ENCODE peak calls at places on chromosomes 13 and 19, in six cellular contexts. One of them, this sample, is unnamed.

GRCh38 chr13:32901994-32902780 is 114.0 kb upstream of the KL start:
- DNase-seq in GM23338: no peak
- DNase-seq in astrocyte of the spinal cord: no peak
- DNase-seq in transverse colon: no peak
- DNase-seq in mucosa of descending colon: no peak
- DNase-seq in right atrium auricular region: no peak
- DNase-seq in this sample: no peak

GRCh38 chr13:71867101-71867814 is at the start of gene DACH1:
- DNase-seq in mucosa of descending colon: peak
- DNase-seq in right atrium auricular region: no peak
- DNase-seq in GM23338: peak
- DNase-seq in transverse colon: peak
- DNase-seq in astrocyte of the spinal cord: peak
- DNase-seq in this sample: peak

GRCh38 chr13:74574964-74575728 is 440.9 kb upstream of the KLF12 start:
- DNase-seq in right atrium auricular region: no peak
- DNase-seq in mucosa of descending colon: no peak
- DNase-seq in transverse colon: no peak
- DNase-seq in astrocyte of the spinal cord: peak
- DNase-seq in GM23338: peak
- DNase-seq in this sample: no peak

GRCh38 chr19:17641181-17641580 is 47.0 kb downstream of the UNC13A start:
- DNase-seq in astrocyte of the spinal cord: no peak
- DNase-seq in GM23338: no peak
- DNase-seq in mucosa of descending colon: peak
- DNase-seq in transverse colon: no peak
- DNase-seq in right atrium auricular region: no peak
- DNase-seq in this sample: no peak

GRCh38 chr13:72726721-72727416 is 560 bp downstream of the MZT1 start:
- DNase-seq in transverse colon: peak
- DNase-seq in astrocyte of the spinal cord: peak
- DNase-seq in GM23338: peak
- DNase-seq in right atrium auricular region: no peak
- DNase-seq in mucosa of descending colon: peak
- DNase-seq in this sample: no peak

GRCh38 chr13:92821324-92821723 is 405.3 kb upstream of the GPC6 start:
- DNase-seq in mucosa of descending colon: no peak
- DNase-seq in GM23338: peak
- DNase-seq in transverse colon: no peak
- DNase-seq in right atrium auricular region: no peak
- DNase-seq in astrocyte of the spinal cord: no peak
- DNase-seq in this sample: no peak

GRCh38 chr13:113109151-113110047 is 3.8 kb downstream of the F7 start:
- DNase-seq in GM23338: peak
- DNase-seq in transverse colon: no peak
- DNase-seq in mucosa of descending colon: peak
- DNase-seq in right atrium auricular region: no peak
- DNase-seq in astrocyte of the spinal cord: no peak
- DNase-seq in this sample: no peak

GRCh38 chr13:31234729-31235128 is 35.0 kb downstream of the B3GLCT start:
- DNase-seq in transverse colon: no peak
- DNase-seq in GM23338: peak
- DNase-seq in astrocyte of the spinal cord: no peak
- DNase-seq in right atrium auricular region: no peak
- DNase-seq in mucosa of descending colon: no peak
- DNase-seq in this sample: no peak

GRCh38 chr19:50515168-50515561 is 1.5 kb upstream of the ASPDH start:
- DNase-seq in mucosa of descending colon: peak
- DNase-seq in astrocyte of the spinal cord: no peak
- DNase-seq in transverse colon: no peak
- DNase-seq in GM23338: no peak
- DNase-seq in right atrium auricular region: no peak
- DNase-seq in this sample: no peak

GRCh38 chr13:93903909-93904308 is 575.6 kb downstream of the DCT start:
- DNase-seq in GM23338: no peak
- DNase-seq in right atrium auricular region: no peak
- DNase-seq in mucosa of descending colon: no peak
- DNase-seq in astrocyte of the spinal cord: peak
- DNase-seq in transverse colon: no peak
- DNase-seq in this sample: no peak

GRCh38 chr19:51135004-51135403 is 7.1 kb upstream of the SIGLEC7 start:
- DNase-seq in transverse colon: no peak
- DNase-seq in astrocyte of the spinal cord: no peak
- DNase-seq in GM23338: no peak
- DNase-seq in right atrium auricular region: no peak
- DNase-seq in mucosa of descending colon: no peak
- DNase-seq in this sample: no peak

GRCh38 chr13:46348976-46349375 is 38.1 kb downstream of the RUBCNL start:
- DNase-seq in GM23338: no peak
- DNase-seq in transverse colon: no peak
- DNase-seq in mucosa of descending colon: no peak
- DNase-seq in right atrium auricular region: no peak
- DNase-seq in astrocyte of the spinal cord: no peak
- DNase-seq in this sample: no peak

GRCh38 chr13:20559659-20560356 is 7.1 kb upstream of the IFT88 start:
- DNase-seq in right atrium auricular region: no peak
- DNase-seq in GM23338: no peak
- DNase-seq in transverse colon: no peak
- DNase-seq in mucosa of descending colon: no peak
- DNase-seq in astrocyte of the spinal cord: no peak
- DNase-seq in this sample: no peak

GRCh38 chr19:31461814-31462539 is 112.7 kb upstream of the TSHZ3 start:
- DNase-seq in astrocyte of the spinal cord: no peak
- DNase-seq in transverse colon: no peak
- DNase-seq in mucosa of descending colon: no peak
- DNase-seq in right atrium auricular region: no peak
- DNase-seq in GM23338: peak
- DNase-seq in this sample: no peak

GRCh38 chr13:113034451-113035208 is 65.6 kb downstream of the MCF2L start:
- DNase-seq in right atrium auricular region: peak
- DNase-seq in mucosa of descending colon: no peak
- DNase-seq in GM23338: peak
- DNase-seq in transverse colon: peak
- DNase-seq in astrocyte of the spinal cord: peak
- DNase-seq in this sample: peak

GRCh38 chr13:95296326-95296939 is 4.8 kb downstream of the ABCC4 start:
- DNase-seq in astrocyte of the spinal cord: no peak
- DNase-seq in right atrium auricular region: no peak
- DNase-seq in mucosa of descending colon: no peak
- DNase-seq in transverse colon: peak
- DNase-seq in GM23338: peak
- DNase-seq in this sample: no peak

DNA sequence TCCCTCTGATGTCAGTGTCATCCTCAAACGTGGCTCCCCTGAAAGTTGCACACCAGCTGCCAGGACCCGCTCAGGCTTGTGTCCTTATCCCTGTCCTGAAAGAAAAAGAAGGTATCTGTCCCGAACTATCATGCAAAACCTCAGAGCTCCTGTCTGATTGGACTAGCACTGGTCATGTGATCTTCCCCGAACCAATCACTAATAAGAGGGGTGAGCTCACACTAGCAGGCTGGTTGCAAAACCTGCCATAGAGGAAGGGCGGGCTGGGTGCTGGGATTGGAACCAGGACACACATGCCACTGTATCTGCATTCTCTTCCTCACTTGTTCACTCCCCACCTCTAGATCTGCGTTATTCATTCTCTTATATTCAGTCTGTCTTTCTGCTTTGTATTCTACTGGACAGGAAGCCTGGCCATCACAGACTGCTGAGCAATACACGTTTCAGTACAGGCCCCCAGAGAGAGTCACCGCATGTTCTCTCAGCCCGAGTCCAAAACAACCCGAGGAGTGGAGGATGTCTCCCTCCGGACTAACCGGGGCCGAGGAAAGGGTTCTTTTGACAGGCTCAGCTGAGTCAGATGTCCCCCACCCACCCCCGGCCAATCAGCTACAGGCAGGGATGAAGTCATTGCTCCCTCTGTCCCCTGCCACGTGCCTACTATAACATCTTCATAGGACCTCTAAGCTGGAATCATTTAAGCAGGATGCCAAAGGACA is 97.7 kb downstream of the SIPA1L3 start:
- DNase-seq in mucosa of descending colon: peak
- DNase-seq in GM23338: peak
- DNase-seq in transverse colon: peak
- DNase-seq in right atrium auricular region: peak
- DNase-seq in astrocyte of the spinal cord: peak
- DNase-seq in this sample: peak
- H3K4me3 ChIP-seq in mucosa of descending colon: no peak
- H3K4me3 ChIP-seq in GM23338: peak
- H3K4me3 ChIP-seq in transverse colon: no peak
- H3K4me3 ChIP-seq in right atrium auricular region: peak
- H3K4me3 ChIP-seq in astrocyte of the spinal cord: peak
- H3K4me3 ChIP-seq in this sample: peak

GRCh38 chr19:6735181-6735891 is 2.0 kb downstream of the GPR108 start:
- DNase-seq in right atrium auricular region: no peak
- DNase-seq in mucosa of descending colon: peak
- DNase-seq in GM23338: no peak
- DNase-seq in transverse colon: no peak
- DNase-seq in astrocyte of the spinal cord: no peak
- DNase-seq in this sample: no peak

GRCh38 chr19:6734096-6734696 is 3.2 kb downstream of the GPR108 start:
- DNase-seq in mucosa of descending colon: peak
- DNase-seq in transverse colon: no peak
- DNase-seq in GM23338: no peak
- DNase-seq in right atrium auricular region: no peak
- DNase-seq in astrocyte of the spinal cord: no peak
- DNase-seq in this sample: no peak

GRCh38 chr19:6732803-6733337 is 4.5 kb downstream of the GPR108 start:
- DNase-seq in transverse colon: no peak
- DNase-seq in astrocyte of the spinal cord: no peak
- DNase-seq in mucosa of descending colon: peak
- DNase-seq in GM23338: no peak
- DNase-seq in right atrium auricular region: no peak
- DNase-seq in this sample: no peak

GRCh38 chr19:6731822-6732221 is 5.6 kb downstream of the GPR108 start:
- DNase-seq in astrocyte of the spinal cord: no peak
- DNase-seq in transverse colon: no peak
- DNase-seq in GM23338: no peak
- DNase-seq in mucosa of descending colon: peak
- DNase-seq in right atrium auricular region: no peak
- DNase-seq in this sample: no peak

DNA sequence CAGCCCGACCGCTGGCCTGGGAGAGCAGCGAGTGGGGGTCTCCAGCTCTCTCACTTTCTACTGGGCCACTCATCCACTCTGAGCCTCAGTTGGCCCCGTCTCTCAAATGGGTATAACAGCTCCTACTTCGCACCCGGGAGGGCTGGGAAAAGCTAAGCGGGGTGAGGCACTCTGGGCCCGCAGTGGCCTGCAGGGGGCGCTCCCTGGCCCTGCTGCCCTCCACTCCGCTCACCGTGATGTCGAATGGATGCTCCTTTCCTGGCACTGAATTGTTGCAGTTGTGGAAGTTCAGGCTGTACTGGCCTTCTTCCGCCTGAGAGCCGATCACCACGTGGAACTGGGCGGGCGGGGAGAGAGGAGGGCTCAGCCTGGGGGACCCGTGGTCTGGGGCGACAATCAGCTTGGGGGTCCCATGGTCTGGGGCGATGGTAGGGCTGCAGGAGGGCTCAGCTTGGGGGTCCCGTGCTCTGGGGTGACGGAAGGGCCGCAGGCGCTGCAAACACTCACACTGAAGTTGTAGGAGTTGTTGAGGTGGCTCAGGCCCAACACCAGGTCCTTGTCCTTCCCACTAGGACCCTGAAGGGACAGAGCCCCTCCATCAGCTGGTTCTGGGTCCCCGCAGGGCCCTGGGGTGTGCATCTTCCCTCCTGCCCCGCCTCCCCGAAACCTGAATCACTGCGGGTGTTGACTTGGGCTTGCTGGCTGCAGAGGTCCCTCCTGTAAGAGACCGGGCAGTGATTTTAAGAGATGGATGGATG is 3.9 kb downstream of the GPR108 start:
- DNase-seq in mucosa of descending colon: peak
- DNase-seq in GM23338: peak
- DNase-seq in astrocyte of the spinal cord: no peak
- DNase-seq in transverse colon: no peak
- DNase-seq in right atrium auricular region: no peak
- DNase-seq in this sample: no peak
- TF ChIP-seq CTCF in mucosa of descending colon: no peak
- TF ChIP-seq CTCF in GM23338: peak
- TF ChIP-seq CTCF in astrocyte of the spinal cord: peak
- TF ChIP-seq CTCF in transverse colon: no peak
- TF ChIP-seq CTCF in right atrium auricular region: no peak
- TF ChIP-seq CTCF in this sample: peak

DNA sequence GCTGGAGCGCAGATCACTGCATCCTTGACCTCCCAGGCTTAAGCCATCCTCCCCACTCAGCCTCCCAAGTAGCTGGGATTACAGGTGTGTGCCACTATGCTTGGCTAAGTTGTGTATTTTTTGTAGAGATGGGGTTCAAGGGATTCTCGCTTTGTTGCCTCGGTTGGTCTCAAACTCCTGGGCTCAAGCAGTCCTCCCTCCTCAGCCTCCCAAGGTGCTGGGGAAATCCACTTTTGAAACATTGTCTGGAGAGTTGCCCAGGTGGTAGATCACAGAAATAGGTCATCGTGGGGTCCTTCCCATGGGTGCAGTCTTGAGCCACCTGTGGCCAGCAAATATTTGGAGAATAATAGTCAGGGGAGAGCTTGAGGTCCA is 5.2 kb downstream of the LDLR start:
- DNase-seq in astrocyte of the spinal cord: no peak
- DNase-seq in transverse colon: no peak
- DNase-seq in mucosa of descending colon: no peak
- DNase-seq in right atrium auricular region: no peak
- DNase-seq in GM23338: no peak
- DNase-seq in this sample: no peak
- H3K4me3 ChIP-seq in astrocyte of the spinal cord: no peak
- H3K4me3 ChIP-seq in transverse colon: no peak
- H3K4me3 ChIP-seq in mucosa of descending colon: no peak
- H3K4me3 ChIP-seq in right atrium auricular region: no peak
- H3K4me3 ChIP-seq in GM23338: no peak
- H3K4me3 ChIP-seq in this sample: no peak

DNA sequence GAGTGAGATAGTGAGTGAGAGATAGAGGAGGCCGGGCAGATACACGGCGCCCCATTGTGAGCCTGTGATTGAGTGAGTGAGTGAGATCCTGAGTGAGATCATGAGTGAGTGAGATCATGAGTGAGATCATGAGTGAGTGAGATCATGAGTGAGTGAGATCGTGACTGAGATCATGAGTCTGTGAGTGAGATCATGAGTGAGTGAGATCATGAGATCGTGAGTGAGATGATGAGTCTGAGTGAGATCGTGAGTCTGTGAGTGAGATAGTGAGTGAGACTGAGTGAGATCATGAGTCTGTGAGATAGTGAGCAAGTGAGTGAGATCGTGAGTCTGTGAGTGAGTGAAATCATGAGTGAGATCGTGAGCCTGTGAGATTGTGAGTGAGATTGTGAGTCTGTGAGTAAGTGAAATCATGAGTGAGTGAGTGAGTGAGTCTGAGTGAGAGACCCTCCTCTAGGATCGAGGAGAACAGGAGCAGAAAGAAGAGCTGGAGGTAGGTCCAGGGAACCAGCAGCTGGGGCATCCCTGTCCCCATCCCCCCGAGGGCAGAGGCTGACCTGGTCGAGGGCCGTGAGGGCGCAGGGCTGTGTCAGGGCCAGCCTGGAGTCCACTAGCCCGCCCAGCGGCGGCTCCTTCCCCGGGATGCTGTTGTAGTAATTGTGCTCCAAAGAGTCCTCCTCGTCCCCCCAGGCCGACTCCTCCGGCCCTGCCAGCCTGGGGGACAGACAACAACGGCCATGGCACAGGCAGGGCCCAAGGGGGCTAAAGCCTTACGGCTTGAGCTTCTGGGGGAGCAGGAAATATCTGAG is 25.4 kb upstream of the C2CD4C start:
- DNase-seq in mucosa of descending colon: no peak
- DNase-seq in astrocyte of the spinal cord: no peak
- DNase-seq in transverse colon: no peak
- DNase-seq in GM23338: no peak
- DNase-seq in right atrium auricular region: no peak
- DNase-seq in this sample: no peak
- TF ChIP-seq CTCF in mucosa of descending colon: no peak
- TF ChIP-seq CTCF in astrocyte of the spinal cord: no peak
- TF ChIP-seq CTCF in transverse colon: no peak
- TF ChIP-seq CTCF in GM23338: no peak
- TF ChIP-seq CTCF in right atrium auricular region: no peak
- TF ChIP-seq CTCF in this sample: no peak